ENCODE peak calls at places on chromosomes 12 and 14, in five cellular contexts. One of them, this sample, is unnamed.

GRCh38 chr12:49662998-49663843 is 39.9 kb downstream of the PRPF40B start:
- DNase-seq in HEK293T: no peak
- DNase-seq in GM12878: peak
- DNase-seq in HepG2: peak
- DNase-seq in NT2/D1: peak
- DNase-seq in this sample: no peak

GRCh38 chr12:124767075-124767821 is 96.4 kb downstream of the SCARB1 start:
- DNase-seq in HEK293T: peak
- DNase-seq in GM12878: peak
- DNase-seq in HepG2: peak
- DNase-seq in NT2/D1: peak
- DNase-seq in this sample: peak

GRCh38 chr14:65462411-65462810 is 49.9 kb downstream of the FUT8 start:
- DNase-seq in HEK293T: no peak
- DNase-seq in GM12878: peak
- DNase-seq in HepG2: no peak
- DNase-seq in NT2/D1: no peak
- DNase-seq in this sample: no peak

GRCh38 chr12:59030415-59030814 is 110.1 kb upstream of the LRIG3 start:
- DNase-seq in HEK293T: no peak
- DNase-seq in GM12878: no peak
- DNase-seq in HepG2: no peak
- DNase-seq in NT2/D1: no peak
- DNase-seq in this sample: no peak

GRCh38 chr14:33661071-33661470 is 289.8 kb downstream of the EGLN3 start:
- DNase-seq in HEK293T: no peak
- DNase-seq in GM12878: no peak
- DNase-seq in HepG2: no peak
- DNase-seq in NT2/D1: no peak
- DNase-seq in this sample: no peak

GRCh38 chr14:75491376-75491978 is 30.8 kb upstream of the BATF start:
- DNase-seq in HEK293T: no peak
- DNase-seq in GM12878: no peak
- DNase-seq in HepG2: no peak
- DNase-seq in NT2/D1: no peak
- DNase-seq in this sample: peak

GRCh38 chr12:125286005-125286727 is 220.9 kb downstream of the AACS start:
- DNase-seq in HEK293T: no peak
- DNase-seq in GM12878: no peak
- DNase-seq in HepG2: no peak
- DNase-seq in NT2/D1: no peak
- DNase-seq in this sample: no peak

GRCh38 chr12:63045020-63045860 is 105.8 kb downstream of the AVPR1A start:
- DNase-seq in HEK293T: no peak
- DNase-seq in GM12878: no peak
- DNase-seq in HepG2: no peak
- DNase-seq in NT2/D1: no peak
- DNase-seq in this sample: no peak

GRCh38 chr12:99390707-99391106 is 256.8 kb upstream of the GARIN6 start:
- DNase-seq in HEK293T: peak
- DNase-seq in GM12878: no peak
- DNase-seq in HepG2: no peak
- DNase-seq in NT2/D1: peak
- DNase-seq in this sample: peak

GRCh38 chr12:89072303-89073026 is 279.8 kb downstream of the DUSP6 start:
- DNase-seq in HEK293T: no peak
- DNase-seq in GM12878: no peak
- DNase-seq in HepG2: no peak
- DNase-seq in NT2/D1: no peak
- DNase-seq in this sample: no peak

GRCh38 chr14:20632448-20632830 is 9.1 kb downstream of the OR6S1 start:
- DNase-seq in HEK293T: peak
- DNase-seq in GM12878: no peak
- DNase-seq in HepG2: no peak
- DNase-seq in NT2/D1: no peak
- DNase-seq in this sample: no peak

GRCh38 chr14:85991156-85991555 is 461.2 kb downstream of the FLRT2 start:
- DNase-seq in HEK293T: no peak
- DNase-seq in GM12878: no peak
- DNase-seq in HepG2: no peak
- DNase-seq in NT2/D1: no peak
- DNase-seq in this sample: no peak

GRCh38 chr14:73696466-73697390 is 17.5 kb downstream of the PNMA1 start:
- DNase-seq in HEK293T: no peak
- DNase-seq in GM12878: peak
- DNase-seq in HepG2: peak
- DNase-seq in NT2/D1: no peak
- DNase-seq in this sample: no peak

GRCh38 chr12:69309461-69309860 is 38.7 kb upstream of the LYZ start:
- DNase-seq in HEK293T: no peak
- DNase-seq in GM12878: no peak
- DNase-seq in HepG2: no peak
- DNase-seq in NT2/D1: no peak
- DNase-seq in this sample: no peak

GRCh38 chr12:47527816-47528215 is 178.0 kb downstream of the RPAP3 start:
- DNase-seq in HEK293T: no peak
- DNase-seq in GM12878: no peak
- DNase-seq in HepG2: no peak
- DNase-seq in NT2/D1: no peak
- DNase-seq in this sample: no peak

GRCh38 chr12:110846615-110847566 is at the start of gene CCDC63:
- DNase-seq in HEK293T: peak
- DNase-seq in GM12878: no peak
- DNase-seq in HepG2: peak
- DNase-seq in NT2/D1: no peak
- DNase-seq in this sample: peak

GRCh38 chr12:96431067-96431466 is 30.8 kb upstream of the CDK17 start:
- DNase-seq in HEK293T: no peak
- DNase-seq in GM12878: no peak
- DNase-seq in HepG2: no peak
- DNase-seq in NT2/D1: peak
- DNase-seq in this sample: no peak

GRCh38 chr12:30519535-30519934 is 176.1 kb downstream of the IPO8 start:
- DNase-seq in HEK293T: no peak
- DNase-seq in GM12878: no peak
- DNase-seq in HepG2: no peak
- DNase-seq in NT2/D1: no peak
- DNase-seq in this sample: no peak

GRCh38 chr12:30517320-30517719 is 178.3 kb downstream of the IPO8 start:
- DNase-seq in HEK293T: no peak
- DNase-seq in GM12878: no peak
- DNase-seq in HepG2: no peak
- DNase-seq in NT2/D1: no peak
- DNase-seq in this sample: no peak

GRCh38 chr12:30514666-30515065 is 181.0 kb downstream of the IPO8 start:
- DNase-seq in HEK293T: no peak
- DNase-seq in GM12878: no peak
- DNase-seq in HepG2: no peak
- DNase-seq in NT2/D1: no peak
- DNase-seq in this sample: no peak

GRCh38 chr12:30515351-30515750 is 180.3 kb downstream of the IPO8 start:
- DNase-seq in HEK293T: no peak
- DNase-seq in GM12878: no peak
- DNase-seq in HepG2: peak
- DNase-seq in NT2/D1: peak
- DNase-seq in this sample: no peak
- TF ChIP-seq SUZ12 in HEK293T: no peak
- TF ChIP-seq SUZ12 in GM12878: no peak
- TF ChIP-seq SUZ12 in HepG2: no peak
- TF ChIP-seq SUZ12 in NT2/D1: no peak
- TF ChIP-seq SUZ12 in this sample: no peak

GRCh38 chr14:96067985-96068930 is 29.1 kb downstream of the C14orf132 start:
- DNase-seq in HEK293T: no peak
- DNase-seq in GM12878: no peak
- DNase-seq in HepG2: no peak
- DNase-seq in NT2/D1: no peak
- DNase-seq in this sample: no peak

GRCh38 chr14:96065661-96066459 is 26.7 kb downstream of the C14orf132 start:
- DNase-seq in HEK293T: no peak
- DNase-seq in GM12878: no peak
- DNase-seq in HepG2: no peak
- DNase-seq in NT2/D1: no peak
- DNase-seq in this sample: no peak

GRCh38 chr14:96064866-96065265 is 25.7 kb downstream of the C14orf132 start:
- DNase-seq in HEK293T: no peak
- DNase-seq in GM12878: no peak
- DNase-seq in HepG2: no peak
- DNase-seq in NT2/D1: no peak
- DNase-seq in this sample: no peak

GRCh38 chr14:96069421-96069820 is 30.3 kb downstream of the C14orf132 start:
- DNase-seq in HEK293T: no peak
- DNase-seq in GM12878: no peak
- DNase-seq in HepG2: no peak
- DNase-seq in NT2/D1: no peak
- DNase-seq in this sample: no peak

GRCh38 chr14:96066976-96067375 is 27.8 kb downstream of the C14orf132 start:
- DNase-seq in HEK293T: no peak
- DNase-seq in GM12878: no peak
- DNase-seq in HepG2: no peak
- DNase-seq in NT2/D1: no peak
- DNase-seq in this sample: no peak
- TF ChIP-seq SUZ12 in HEK293T: no peak
- TF ChIP-seq SUZ12 in GM12878: no peak
- TF ChIP-seq SUZ12 in HepG2: no peak
- TF ChIP-seq SUZ12 in NT2/D1: no peak
- TF ChIP-seq SUZ12 in this sample: no peak

GRCh38 chr12:70609739-70610491 is 27.3 kb downstream of the PTPRB start:
- DNase-seq in HEK293T: peak
- DNase-seq in GM12878: no peak
- DNase-seq in HepG2: no peak
- DNase-seq in NT2/D1: no peak
- DNase-seq in this sample: peak
- TF ChIP-seq SUZ12 in HEK293T: no peak
- TF ChIP-seq SUZ12 in GM12878: no peak
- TF ChIP-seq SUZ12 in HepG2: no peak
- TF ChIP-seq SUZ12 in NT2/D1: peak
- TF ChIP-seq SUZ12 in this sample: peak

DNA sequence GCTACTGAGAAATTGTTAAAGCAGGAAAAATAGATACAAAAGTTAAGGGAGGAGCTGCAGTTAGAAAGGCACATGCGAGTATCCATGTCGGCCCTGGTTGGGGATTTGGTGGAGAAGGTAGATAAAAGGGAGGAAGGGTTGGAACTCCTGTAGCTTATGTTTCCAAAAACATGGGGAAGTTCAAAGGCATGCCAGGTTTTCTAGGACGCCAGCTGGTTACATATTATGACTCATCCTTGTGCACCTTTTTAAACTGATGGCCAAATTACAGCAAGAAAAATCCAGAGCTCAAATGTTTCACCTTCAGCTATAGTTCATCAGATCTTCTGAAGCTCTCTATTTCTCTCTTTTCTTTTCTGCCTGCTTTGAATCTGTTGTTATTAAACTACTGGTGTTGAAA is 13.2 kb upstream of the MAP4K5 start:
- DNase-seq in HEK293T: no peak
- DNase-seq in GM12878: no peak
- DNase-seq in HepG2: peak
- DNase-seq in NT2/D1: no peak
- DNase-seq in this sample: no peak
- TF ChIP-seq SUZ12 in HEK293T: no peak
- TF ChIP-seq SUZ12 in GM12878: no peak
- TF ChIP-seq SUZ12 in HepG2: no peak
- TF ChIP-seq SUZ12 in NT2/D1: no peak
- TF ChIP-seq SUZ12 in this sample: no peak

GRCh38 chr12:104063712-104064030 is 660 bp upstream of the HCFC2 start:
- DNase-seq in HEK293T: no peak
- DNase-seq in GM12878: peak
- DNase-seq in HepG2: no peak
- DNase-seq in NT2/D1: no peak
- DNase-seq in this sample: no peak
- TF ChIP-seq SUZ12 in HEK293T: no peak
- TF ChIP-seq SUZ12 in GM12878: no peak
- TF ChIP-seq SUZ12 in HepG2: no peak
- TF ChIP-seq SUZ12 in NT2/D1: no peak
- TF ChIP-seq SUZ12 in this sample: no peak

GRCh38 chr12:117046425-117046824 is 52.8 kb downstream of the TESC start:
- DNase-seq in HEK293T: no peak
- DNase-seq in GM12878: no peak
- DNase-seq in HepG2: no peak
- DNase-seq in NT2/D1: no peak
- DNase-seq in this sample: no peak

GRCh38 chr12:117044311-117044710 is 54.9 kb downstream of the TESC start:
- DNase-seq in HEK293T: no peak
- DNase-seq in GM12878: no peak
- DNase-seq in HepG2: no peak
- DNase-seq in NT2/D1: no peak
- DNase-seq in this sample: no peak

GRCh38 chr12:117044790-117045174 is 54.4 kb downstream of the TESC start:
- DNase-seq in HEK293T: no peak
- DNase-seq in GM12878: no peak
- DNase-seq in HepG2: peak
- DNase-seq in NT2/D1: no peak
- DNase-seq in this sample: no peak

GRCh38 chr12:117045998-117046374 is 53.2 kb downstream of the TESC start:
- DNase-seq in HEK293T: no peak
- DNase-seq in GM12878: no peak
- DNase-seq in HepG2: peak
- DNase-seq in NT2/D1: no peak
- DNase-seq in this sample: no peak

GRCh38 chr12:117045175-117045997 is 53.8 kb downstream of the TESC start:
- DNase-seq in HEK293T: no peak
- DNase-seq in GM12878: no peak
- DNase-seq in HepG2: peak
- DNase-seq in NT2/D1: no peak
- DNase-seq in this sample: no peak
- TF ChIP-seq SUZ12 in HEK293T: no peak
- TF ChIP-seq SUZ12 in GM12878: no peak
- TF ChIP-seq SUZ12 in HepG2: no peak
- TF ChIP-seq SUZ12 in NT2/D1: no peak
- TF ChIP-seq SUZ12 in this sample: no peak

GRCh38 chr12:39176376-39176775 is 266.5 kb downstream of the KIF21A start:
- DNase-seq in HEK293T: no peak
- DNase-seq in GM12878: no peak
- DNase-seq in HepG2: no peak
- DNase-seq in NT2/D1: no peak
- DNase-seq in this sample: no peak

GRCh38 chr12:39173689-39174088 is 268.3 kb upstream of the CPNE8 start:
- DNase-seq in HEK293T: no peak
- DNase-seq in GM12878: no peak
- DNase-seq in HepG2: no peak
- DNase-seq in NT2/D1: no peak
- DNase-seq in this sample: no peak

DNA sequence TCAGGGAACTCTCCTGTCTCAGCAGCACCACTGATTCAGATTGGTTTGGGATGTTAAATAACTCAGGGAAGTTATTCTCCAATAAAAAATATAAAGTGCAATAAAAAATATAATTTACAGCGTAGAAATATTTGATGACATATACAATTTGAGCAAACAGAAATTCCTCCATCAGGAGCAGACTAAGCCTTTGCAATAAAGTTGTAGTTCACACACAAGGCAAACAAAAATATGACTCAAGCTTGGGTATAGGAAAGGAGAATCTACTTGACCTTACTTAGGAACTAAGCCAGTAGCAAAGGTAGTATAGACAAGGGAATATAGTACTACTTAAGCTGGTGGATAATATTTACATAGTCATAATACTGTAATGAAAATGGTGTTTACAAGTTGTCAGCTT is 264.1 kb downstream of the KIF21A start:
- DNase-seq in HEK293T: no peak
- DNase-seq in GM12878: no peak
- DNase-seq in HepG2: no peak
- DNase-seq in NT2/D1: no peak
- DNase-seq in this sample: no peak
- TF ChIP-seq SUZ12 in HEK293T: no peak
- TF ChIP-seq SUZ12 in GM12878: no peak
- TF ChIP-seq SUZ12 in HepG2: no peak
- TF ChIP-seq SUZ12 in NT2/D1: no peak
- TF ChIP-seq SUZ12 in this sample: no peak

This sample was measured in H1.